ENCODE peak calls at places on chromosomes 7 and 10, in four cellular contexts. M is left colon; X is hippocampal formation; N is activated naive CD4-positive, alpha-beta T cell treated with anti-CD3 and anti-CD28 coated beads, Interleukin-2, amount 50 U/mL, for 72 hours. E is an unnamed sample.
A peak's percentile ranks its signal among the peaks of the same experiment; 100 is the strongest.

GRCh38 chr7:31850601-31851000 is 163.6 kb downstream of the PPP1R17 start:
- DNase-seq in M (no peak), X (no peak), N (no peak), E (no peak)

GRCh38 chr10:24721254-24722106 is 2.2 kb downstream of the ARHGAP21 start:
- DNase-seq in M (peak; percentile 61), X (peak; percentile 23), N (no peak), E (peak; percentile 46)

GRCh38 chr7:20331912-20332317 is 1.2 kb downstream of the ITGB8 start:
- DNase-seq in M (no peak), X (no peak), N (no peak), E (no peak)

GRCh38 chr7:47336178-47337020 is 245.5 kb downstream of the TNS3 start:
- DNase-seq in M (no peak), X (peak; percentile 47), N (no peak), E (peak; percentile 34)

GRCh38 chr10:118810796-118811195 is 56.0 kb upstream of the CACUL1 start:
- DNase-seq in M (no peak), X (no peak), N (peak; percentile 30), E (no peak)

GRCh38 chr7:142554555-142555532 is 194.4 kb upstream of the PRSS1 start:
- DNase-seq in M (no peak), X (no peak), N (no peak), E (no peak)

GRCh38 chr10:112535432-112536038 is 88.5 kb downstream of the VTI1A start:
- DNase-seq in M (no peak), X (no peak), N (no peak), E (no peak)

GRCh38 chr7:44278451-44279161 is 46.8 kb downstream of the CAMK2B start:
- DNase-seq in M (no peak), X (no peak), N (peak; percentile 41), E (no peak)

GRCh38 chr7:38318803-38319416 is 45.5 kb upstream of the TARP start:
- DNase-seq in M (no peak), X (no peak), N (no peak), E (no peak)

GRCh38 chr7:117470777-117471176 is 9.0 kb upstream of the CFTR start:
- DNase-seq in M (peak; percentile 27), X (no peak), N (no peak), E (no peak)

GRCh38 chr10:49539320-49539885 is 482 bp upstream of the ERCC6 start:
- DNase-seq in M (peak; percentile 61), X (no peak), N (no peak), E (peak; percentile 57)

GRCh38 chr7:43649755-43650274 is 66.9 kb downstream of the STK17A start:
- DNase-seq in M (no peak), X (no peak), N (peak; percentile 77), E (no peak)

GRCh38 chr10:77428776-77429395 is 208.7 kb downstream of the KCNMA1 start:
- DNase-seq in M (peak; percentile 36), X (no peak), N (no peak), E (no peak)

GRCh38 chr10:88374392-88375145 is 208.5 kb downstream of the RNLS start:
- DNase-seq in M (no peak), X (no peak), N (no peak), E (no peak)

GRCh38 chr7:28315565-28316420 is 96.5 kb upstream of the CREB5 start:
- DNase-seq in M (no peak), X (no peak), N (no peak), E (no peak)

E was measured in occipital lobe.